ENCODE peak calls at places on chromosomes 13 and 19, in six cellular contexts. R, I, J, Q, U and E are unnamed samples.

GRCh38 chr19:49335071-49335783 is at the start of gene CD37:
- DNase-seq in R (no peak), U (peak; percentile 84), Q (peak; percentile 26), J (no peak), I (no peak), E (peak; percentile 72)

GRCh38 chr19:4700573-4700970 is 23.1 kb downstream of the DPP9 start:
- DNase-seq in J (no peak), Q (no peak), R (no peak), I (no peak), U (no peak), E (no peak)

GRCh38 chr19:16066611-16067104 is 9.6 kb upstream of the TPM4 start:
- DNase-seq in Q (no peak), J (no peak), I (peak; percentile 53), U (peak; percentile 50), R (no peak), E (peak; percentile 20)

GRCh38 chr13:72383646-72384045 is 343.8 kb downstream of the MZT1 start:
- DNase-seq in R (no peak), Q (no peak), J (no peak), I (no peak), U (no peak), E (no peak)

GRCh38 chr13:96821971-96822370 is 172.3 kb downstream of the OXGR1 start:
- DNase-seq in J (no peak), R (no peak), I (no peak), Q (no peak), U (no peak), E (no peak)

GRCh38 chr13:41326661-41327060 is 15.6 kb downstream of the NAA16 start:
- DNase-seq in J (no peak), I (no peak), U (no peak), Q (no peak), R (no peak), E (no peak)

GRCh38 chr13:90272356-90272755 is 1075.1 kb upstream of the MIR17HG start:
- DNase-seq in J (no peak), U (no peak), Q (no peak), R (no peak), I (peak; percentile 9), E (no peak)

GRCh38 chr13:35164324-35164932 is 222.4 kb downstream of the NBEA start:
- DNase-seq in U (peak; percentile 43), Q (no peak), J (peak; percentile 47), R (no peak), I (peak; percentile 47), E (no peak)

GRCh38 chr13:27595055-27595811 is 25.1 kb downstream of the LNX2 start:
- DNase-seq in R (no peak), U (no peak), I (peak; percentile 3), Q (no peak), J (no peak), E (no peak)

GRCh38 chr13:100506154-100506553 is 82.4 kb downstream of the GGACT start:
- DNase-seq in R (no peak), U (no peak), Q (no peak), J (no peak), I (no peak), E (no peak)

GRCh38 chr13:44768775-44769578 is 192.8 kb upstream of the TSC22D1 start:
- DNase-seq in U (no peak), R (no peak), I (peak; percentile 44), Q (no peak), J (no peak), E (no peak)

GRCh38 chr19:4690362-4690761 is 20.2 kb upstream of the MYDGF start:
- DNase-seq in Q (no peak), U (no peak), J (no peak), R (no peak), I (no peak), E (no peak)

GRCh38 chr13:23427342-23428182 is 5.9 kb downstream of the SACS start:
- DNase-seq in R (peak; percentile 49), I (peak; percentile 91), U (no peak), J (peak; percentile 66), Q (no peak), E (no peak)

GRCh38 chr19:35194022-35194984 is 34.2 kb downstream of the FAM187B start:
- DNase-seq in U (no peak), I (no peak), J (no peak), R (no peak), Q (no peak), E (no peak)

GRCh38 chr19:29263305-29264080 is 50.5 kb upstream of the UQCRFS1 start:
- DNase-seq in R (peak; percentile 35), J (peak; percentile 36), I (peak; percentile 33), Q (no peak), U (peak; percentile 14), E (peak; percentile 54)

GRCh38 chr13:20492641-20493040 is 33.0 kb downstream of the CRYL1 start:
- DNase-seq in J (peak; percentile 25), U (no peak), Q (no peak), I (no peak), R (no peak), E (no peak)

GRCh38 chr19:14536926-14537692 is 7.7 kb downstream of the TECR start:
- DNase-seq in I (peak; percentile 40), J (no peak), R (peak; percentile 88), U (no peak), Q (peak; percentile 15), E (peak; percentile 13)

GRCh38 chr13:99959538-99960230 is 11.9 kb downstream of the ZIC5 start:
- DNase-seq in J (peak; percentile 55), Q (no peak), I (no peak), U (no peak), R (no peak), E (no peak)

GRCh38 chr13:50082426-50083283 is 67.4 kb downstream of the KCNRG start:
- DNase-seq in J (peak; percentile 90), I (peak; percentile 64), U (peak; percentile 70), R (peak; percentile 69), Q (peak; percentile 40), E (peak; percentile 73)

GRCh38 chr19:46147791-46148288 is at the start of gene IGFL2:
- DNase-seq in Q (no peak), R (no peak), I (no peak), U (no peak), J (no peak), E (no peak)

GRCh38 chr19:13164370-13165090 is 14.3 kb downstream of the IER2 start:
- DNase-seq in R (peak; percentile 61), J (peak; percentile 33), I (peak; percentile 24), U (peak; percentile 63), Q (no peak), E (peak; percentile 57)

GRCh38 chr19:7545904-7546303 is 10.4 kb downstream of the PNPLA6 start:
- DNase-seq in R (no peak), J (no peak), Q (no peak), U (no peak), I (no peak), E (no peak)

GRCh38 chr19:43555185-43555770 is 20.0 kb downstream of the XRCC1 start:
- DNase-seq in I (peak; percentile 68), Q (peak; percentile 64), J (peak; percentile 65), R (peak; percentile 82), U (peak; percentile 74), E (peak; percentile 80)

GRCh38 chr13:83377486-83377885 is 504.8 kb downstream of the SLITRK1 start:
- DNase-seq in I (no peak), J (no peak), R (no peak), U (no peak), Q (no peak), E (no peak)

GRCh38 chr13:60482012-60482411 is 85.0 kb downstream of the TDRD3 start:
- DNase-seq in U (no peak), Q (no peak), J (no peak), R (no peak), I (peak; percentile 25), E (no peak)

GRCh38 chr13:33363328-33363727 is 77.8 kb upstream of the STARD13 start:
- DNase-seq in U (peak; percentile 66), Q (no peak), J (no peak), R (no peak), I (no peak), E (no peak)

GRCh38 chr13:113532156-113532806 is 41.8 kb upstream of the DCUN1D2 start:
- DNase-seq in U (no peak), J (no peak), I (no peak), Q (no peak), R (peak; percentile 39), E (no peak)

GRCh38 chr13:80050252-80050651 is 290.7 kb downstream of the SPRY2 start:
- DNase-seq in U (no peak), J (no peak), Q (no peak), I (peak; percentile 31), R (no peak), E (no peak)

GRCh38 chr19:14544977-14545715 is 15.8 kb downstream of the TECR start:
- DNase-seq in J (no peak), Q (no peak), R (peak; percentile 93), I (peak; percentile 33), U (no peak), E (no peak)

GRCh38 chr13:34256236-34256635 is 438.3 kb downstream of the RFC3 start:
- DNase-seq in U (peak; percentile 35), R (no peak), I (no peak), Q (no peak), J (no peak), E (no peak)

GRCh38 chr19:35000338-35000646 is 169 bp downstream of the GRAMD1A start:
- DNase-seq in U (no peak), I (no peak), J (no peak), R (no peak), Q (peak; percentile 57), E (no peak)

GRCh38 chr13:24152292-24153214 is 8.0 kb upstream of the SPATA13 start:
- DNase-seq in U (no peak), R (no peak), J (no peak), Q (no peak), I (no peak), E (no peak)